ENCODE peak calls at places on chromosomes 3 and 15, in eight cellular contexts. T is stimulated activated CD8-positive, alpha-beta memory T cell treated with anti-CD3 and anti-CD28 coated beads, Interleukin-12 subunit alpha, Interleukin-12 subunit beta, amount 100 ng/mL, for 4 hours; Y is CD8-positive, alpha-beta memory T cell; U is neural crest cell; Z is small intestine; H is activated T-cell treated with anti-CD3 and anti-CD28 coated beads, Interleukin-2, amount 50 U/mL, for 1 hour; E is A172; S is AG20443. W is an unnamed sample.

GRCh38 chr3:78613366-78614008 is 1154.3 kb downstream of the ROBO1 start:
- DNase-seq in T (no peak), Y (no peak), U (no peak), Z (no peak), H (no peak), E (no peak), S (no peak), W (no peak)

GRCh38 chr15:74178326-74179100 is 5.0 kb downstream of the ISLR start:
- DNase-seq in T (no peak), Y (no peak), U (no peak), Z (no peak), H (no peak), E (no peak), S (no peak), W (no peak)

GRCh38 chr15:73601449-73602425 is 31.5 kb downstream of the NPTN start:
- DNase-seq in T (no peak), Y (no peak), U (no peak), Z (peak), H (no peak), E (no peak), S (peak), W (no peak)

GRCh38 chr3:173153631-173154030 is 12.6 kb upstream of the SPATA16 start:
- DNase-seq in T (no peak), Y (no peak), U (no peak), Z (no peak), H (no peak), E (no peak), S (no peak), W (no peak)

GRCh38 chr15:101411085-101411484 is 78.4 kb downstream of the PCSK6 start:
- DNase-seq in T (no peak), Y (no peak), U (no peak), Z (no peak), H (no peak), E (no peak), S (no peak), W (no peak)

GRCh38 chr3:196246612-196247308 is 30.4 kb downstream of the SLC51A start:
- DNase-seq in T (no peak), Y (no peak), U (no peak), Z (no peak), H (no peak), E (peak), S (peak), W (peak)

GRCh38 chr15:48315041-48315440 is 16.2 kb upstream of the DUT start:
- DNase-seq in T (no peak), Y (no peak), U (no peak), Z (no peak), H (no peak), E (no peak), S (no peak), W (no peak)

GRCh38 chr3:31755911-31756658 is 223.4 kb downstream of the STT3B start:
- DNase-seq in T (no peak), Y (no peak), U (no peak), Z (peak), H (no peak), E (no peak), S (no peak), W (no peak)

GRCh38 chr15:82847703-82848102 is 38.3 kb downstream of the WHAMM start:
- DNase-seq in T (no peak), Y (no peak), U (no peak), Z (no peak), H (no peak), E (peak), S (no peak), W (no peak)

GRCh38 chr15:83959477-83959876 is 276.1 kb upstream of the GOLGA6L4 start:
- DNase-seq in T (no peak), Y (no peak), U (no peak), Z (no peak), H (no peak), E (no peak), S (no peak), W (no peak)

GRCh38 chr3:38580450-38581382 is 68.8 kb downstream of the SCN5A start:
- DNase-seq in T (no peak), Y (no peak), U (no peak), Z (no peak), H (no peak), E (no peak), S (no peak), W (no peak)

GRCh38 chr3:143507735-143508580 is 340.3 kb downstream of the SLC9A9 start:
- DNase-seq in T (no peak), Y (no peak), U (no peak), Z (no peak), H (no peak), E (peak), S (peak), W (no peak)

GRCh38 chr3:195080125-195080524 is 190.8 kb downstream of the XXYLT1 start:
- DNase-seq in T (no peak), Y (no peak), U (no peak), Z (no peak), H (no peak), E (no peak), S (no peak), W (no peak)

GRCh38 chr15:58694641-58695398 is 54.7 kb downstream of the ADAM10 start:
- DNase-seq in T (no peak), Y (no peak), U (no peak), Z (no peak), H (no peak), E (no peak), S (no peak), W (no peak)

GRCh38 chr3:37891227-37891626 is 29.5 kb downstream of the CTDSPL start:
- DNase-seq in T (no peak), Y (no peak), U (no peak), Z (no peak), H (no peak), E (no peak), S (no peak), W (no peak)

GRCh38 chr3:169112153-169112892 is 551.2 kb downstream of the MECOM start:
- DNase-seq in T (no peak), Y (no peak), U (no peak), Z (no peak), H (no peak), E (peak), S (peak), W (no peak)

GRCh38 chr3:87069963-87070362 is 79.0 kb upstream of the VGLL3 start:
- DNase-seq in T (no peak), Y (no peak), U (no peak), Z (peak), H (no peak), E (no peak), S (no peak), W (no peak)

GRCh38 chr3:184360834-184361531 is 422 bp downstream of the CLCN2 start:
- DNase-seq in T (no peak), Y (no peak), U (no peak), Z (peak), H (no peak), E (no peak), S (no peak), W (no peak)

GRCh38 chr3:14512944-14513332 is 27.2 kb downstream of the GRIP2 start:
- DNase-seq in T (no peak), Y (no peak), U (no peak), Z (no peak), H (no peak), E (no peak), S (no peak), W (no peak)

GRCh38 chr3:163929253-163929652 is 1149.0 kb downstream of the SI start:
- DNase-seq in T (no peak), Y (no peak), U (no peak), Z (no peak), H (no peak), E (no peak), S (no peak), W (no peak)

GRCh38 chr3:71724584-71725278 is 471 bp downstream of the EIF4E3 start:
- DNase-seq in T (peak), Y (no peak), U (peak), Z (peak), H (peak), E (no peak), S (peak), W (peak)

GRCh38 chr3:144362126-144362525 is 390.5 kb downstream of the DIPK2A start:
- DNase-seq in T (no peak), Y (no peak), U (no peak), Z (no peak), H (no peak), E (no peak), S (peak), W (no peak)

GRCh38 chr3:45688194-45688881 is 858 bp upstream of the SACM1L start:
- DNase-seq in T (peak), Y (peak), U (peak), Z (peak), H (peak), E (no peak), S (no peak), W (no peak)

GRCh38 chr15:65421360-65422215 is 1.2 kb downstream of the IGDCC4 start:
- DNase-seq in T (no peak), Y (no peak), U (peak), Z (no peak), H (no peak), E (no peak), S (peak), W (no peak)